ENCODE peak calls at places on chromosomes 2 and 18, in seven cellular contexts. E is PC-9, G is A549, B is left ventricle myocardium inferior, T is upper lobe of right lung, O is tibial nerve, Y is fibroblast of lung. F is an unnamed sample.
A peak's percentile ranks its signal among the peaks of the same experiment; 100 is the strongest.

GRCh38 chr2:230330725-230331124 is 3.7 kb downstream of the SP140L start:
- DNase-seq in T (no peak), E (no peak), G (no peak), B (no peak), Y (peak; percentile 48), O (no peak), F (no peak)

GRCh38 chr2:26619649-26620605 is 21.2 kb downstream of the CIB4 start:
- DNase-seq in Y (no peak), E (no peak), O (no peak), T (peak; percentile 46), B (no peak), G (no peak), F (peak; percentile 62)

GRCh38 chr18:46917808-46918600 is 602 bp downstream of the KATNAL2 start:
- DNase-seq in E (no peak), Y (peak; percentile 33), T (no peak), G (no peak), B (peak; percentile 30), O (peak; percentile 44), F (no peak)

GRCh38 chr2:140650825-140651224 is 1480.0 kb downstream of the LRP1B start:
- DNase-seq in B (no peak), O (no peak), Y (peak; percentile 65), E (no peak), T (no peak), G (no peak), F (no peak)

GRCh38 chr18:13254971-13255927 is 36.7 kb downstream of the LDLRAD4 start:
- DNase-seq in G (no peak), Y (no peak), T (peak; percentile 40), E (no peak), O (no peak), B (no peak), F (peak; percentile 46)

GRCh38 chr2:145685323-145686050 is 1165.6 kb upstream of the ZEB2 start:
- DNase-seq in T (no peak), E (peak; percentile 89), B (no peak), G (no peak), Y (peak; percentile 79), O (no peak), F (no peak)

GRCh38 chr2:20957745-20958144 is 86.1 kb downstream of the APOB start:
- DNase-seq in O (no peak), E (no peak), G (no peak), T (no peak), B (no peak), Y (no peak), F (no peak)

GRCh38 chr2:229300814-229301213 is 29.7 kb upstream of the PID1 start:
- DNase-seq in E (no peak), Y (peak; percentile 29), O (no peak), B (no peak), T (no peak), G (no peak), F (no peak)

GRCh38 chr2:70886541-70886987 is 49.1 kb upstream of the ATP6V1B1 start:
- DNase-seq in O (no peak), E (no peak), B (no peak), T (peak; percentile 46), G (no peak), Y (no peak), F (peak; percentile 45)

GRCh38 chr2:67294218-67294617 is 102.9 kb upstream of the ETAA1 start:
- DNase-seq in T (no peak), Y (no peak), O (no peak), G (no peak), E (no peak), B (no peak), F (no peak)

GRCh38 chr18:22113144-22113813 is 56.1 kb upstream of the GATA6 start:
- DNase-seq in B (peak; percentile 84), G (no peak), E (peak; percentile 43), O (no peak), Y (no peak), T (no peak), F (no peak)

GRCh38 chr2:38030590-38031326 is 45.2 kb downstream of the CYP1B1 start:
- DNase-seq in Y (no peak), T (no peak), B (no peak), E (no peak), G (no peak), O (peak; percentile 45), F (no peak)

GRCh38 chr2:39949131-39949530 is 170.1 kb upstream of the THUMPD2 start:
- DNase-seq in O (no peak), T (no peak), E (peak; percentile 28), Y (peak; percentile 64), B (no peak), G (no peak), F (no peak)

GRCh38 chr2:61770746-61771145 is 83.1 kb downstream of the FAM161A start:
- DNase-seq in Y (peak; percentile 50), B (no peak), T (no peak), O (no peak), G (peak; percentile 60), E (peak; percentile 86), F (no peak)

GRCh38 chr2:197294260-197294659 is 16.3 kb downstream of the ANKRD44 start:
- DNase-seq in Y (no peak), E (no peak), T (no peak), G (no peak), B (no peak), O (no peak), F (no peak)

GRCh38 chr2:56565143-56565542 is 381.4 kb downstream of the CCDC85A start:
- DNase-seq in E (no peak), Y (peak; percentile 20), G (no peak), B (no peak), O (no peak), T (no peak), F (no peak)

GRCh38 chr18:75204262-75204977 is 4.5 kb downstream of the PTGR3 start:
- DNase-seq in G (no peak), B (peak; percentile 50), T (peak; percentile 75), Y (peak; percentile 41), O (no peak), E (no peak), F (no peak)

GRCh38 chr18:5238371-5238758 is 41.3 kb upstream of the AKAIN1 start:
- DNase-seq in O (peak; percentile 16), E (no peak), G (no peak), Y (peak; percentile 52), T (peak; percentile 78), B (peak; percentile 25), F (no peak)

GRCh38 chr2:99694331-99694730 is 204.5 kb upstream of the REV1 start:
- DNase-seq in T (no peak), Y (no peak), O (no peak), B (no peak), E (no peak), G (no peak), F (peak; percentile 41)

GRCh38 chr2:99695121-99695773 is 205.4 kb upstream of the REV1 start:
- DNase-seq in G (no peak), Y (no peak), E (no peak), O (no peak), T (no peak), B (no peak), F (peak; percentile 56)

GRCh38 chr2:99691931-99692330 is 202.1 kb upstream of the REV1 start:
- DNase-seq in E (no peak), T (peak; percentile 69), G (no peak), Y (no peak), O (peak; percentile 40), B (peak; percentile 75), F (peak; percentile 71)

GRCh38 chr2:99695856-99696255 is 206.0 kb upstream of the REV1 start:
- DNase-seq in Y (peak; percentile 55), G (no peak), O (no peak), B (no peak), E (no peak), T (no peak), F (no peak)

DNA sequence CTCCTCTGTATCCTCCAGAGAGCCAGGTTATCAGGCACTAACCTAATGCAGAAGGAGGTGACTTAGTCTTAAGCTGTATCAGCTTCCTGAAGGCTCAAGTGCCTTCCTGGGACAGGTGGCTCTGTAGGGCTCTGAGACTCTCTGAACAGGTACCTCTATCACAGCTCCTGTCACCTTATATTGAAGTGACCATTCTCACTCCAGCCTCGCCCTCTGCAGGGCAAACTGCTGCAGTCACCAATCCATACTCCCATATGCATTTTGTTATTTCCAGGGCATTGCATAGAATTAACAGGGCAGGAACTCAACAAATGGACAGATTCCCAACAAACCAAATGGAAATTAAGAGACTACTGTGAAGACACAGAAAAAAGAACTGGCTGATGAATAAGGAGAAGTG is 203.0 kb upstream of the REV1 start:
- DNase-seq in Y (no peak), G (no peak), B (no peak), E (no peak), O (no peak), T (no peak), F (peak; percentile 12)
- TF ChIP-seq CTCF in Y (no peak), G (no peak), B (no peak), E (no peak), O (no peak), T (no peak), F (no peak)

DNA sequence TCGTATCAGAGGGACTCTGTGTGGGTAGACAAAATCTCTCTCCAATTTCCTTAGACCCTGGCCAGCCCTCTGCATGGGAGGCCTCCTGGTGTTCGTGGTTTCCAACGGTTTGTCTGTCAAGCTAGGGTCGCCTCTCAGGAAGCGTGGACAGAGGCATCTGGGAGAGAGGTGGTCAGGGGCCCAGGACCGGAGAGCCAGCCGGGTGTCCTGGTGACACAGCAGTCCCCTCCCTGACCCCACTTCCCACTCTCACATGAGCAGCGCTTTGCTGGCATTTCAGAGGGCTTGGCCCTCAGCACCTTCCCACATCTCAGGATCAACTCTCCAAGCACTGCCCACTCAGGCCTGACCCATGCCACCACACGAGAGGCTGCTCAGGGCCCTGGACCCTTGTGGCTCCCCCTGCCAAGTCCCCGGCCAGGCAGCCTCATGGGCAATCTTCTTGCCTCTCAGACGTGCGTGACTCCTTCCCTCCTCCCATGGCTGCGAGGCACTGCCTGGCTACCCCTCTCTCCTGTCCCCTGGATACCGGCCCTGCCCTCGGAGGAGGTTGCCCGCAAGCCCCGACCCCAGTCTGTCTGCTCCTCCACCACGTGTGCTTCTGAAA is 267.9 kb downstream of the NDUFA10 start:
- DNase-seq in E (no peak), Y (no peak), G (no peak), B (no peak), T (no peak), O (no peak), F (no peak)
- H3K27ac ChIP-seq in E (no peak overlapping the region), Y (no peak overlapping the region), G (peak overlapping the region; percentile 78), B (no peak overlapping the region), T (no peak overlapping the region), O (no peak overlapping the region), F (peak overlapping the region; percentile 35)

DNA sequence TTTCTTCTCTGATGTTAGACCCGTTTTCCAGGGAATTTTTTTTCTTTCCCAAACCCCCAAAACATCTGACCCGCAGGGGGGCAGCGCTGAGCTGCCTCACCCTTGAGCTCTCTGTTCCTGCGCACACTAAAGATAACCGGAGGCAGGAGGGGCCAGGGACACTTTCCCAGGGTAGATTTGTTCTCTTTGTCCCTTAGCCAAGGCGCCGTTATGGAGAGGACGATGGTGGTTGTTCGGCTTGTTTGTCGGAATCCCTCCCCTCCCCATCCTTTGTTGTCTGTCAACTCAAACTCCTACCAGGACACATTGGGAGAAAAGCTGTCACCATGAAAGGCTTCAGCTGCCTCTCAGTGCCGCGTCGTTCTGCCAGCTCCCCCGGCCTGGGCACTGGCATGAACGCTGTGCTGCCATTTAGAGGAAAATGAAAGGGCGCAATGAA is 62.3 kb downstream of the RND3 start:
- DNase-seq in G (no peak), O (no peak), B (peak; percentile 36), Y (peak; percentile 54), T (no peak), E (no peak), F (no peak)
- TF ChIP-seq CTCF in G (no peak), O (no peak), B (peak; percentile 63), Y (no peak), T (peak; percentile 20), E (no peak), F (no peak)

DNA sequence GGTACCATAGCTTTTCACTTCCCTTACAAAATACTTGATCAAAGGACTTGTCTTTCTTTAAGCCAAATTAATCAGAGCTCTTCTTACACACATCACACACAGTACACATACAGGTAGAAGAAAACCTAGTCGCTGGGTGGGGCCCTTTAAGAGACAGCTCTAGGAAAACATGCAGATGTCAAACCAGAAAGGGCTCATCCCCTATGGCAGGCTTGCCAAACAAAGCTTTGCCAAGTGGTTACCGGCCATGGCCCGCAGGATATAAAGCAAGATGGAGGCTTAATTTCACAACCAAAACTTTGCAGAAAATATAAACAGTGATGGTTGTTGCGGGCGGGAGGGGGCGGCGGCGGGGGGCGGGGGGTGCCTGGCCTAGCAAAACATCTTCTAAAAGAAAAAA is 2156.0 kb upstream of the PIK3C3 start:
- DNase-seq in G (peak; percentile 2), E (no peak), B (no peak), O (no peak), Y (no peak), T (no peak), F (no peak)
- H3K27ac ChIP-seq in G (peak overlapping the region; percentile 85), E (no peak overlapping the region), B (no peak overlapping the region), O (no peak overlapping the region), Y (no peak overlapping the region), T (no peak overlapping the region), F (no peak overlapping the region)